ENCODE peak calls at places on chromosomes 16 and 17, in nine cellular contexts. P is RWPE1; K is heart left ventricle; L is stomach; S is CD4-positive, alpha-beta T cell; B is left ventricle myocardium inferior; Z is adrenal gland; O is prostate gland; U is uterus. X is an unnamed sample.

GRCh38 chr17:7240375-7240774 is 1.1 kb upstream of the PHF23 start:
- DNase-seq in P (no peak), K (no peak), L (no peak), S (no peak), B (no peak), Z (no peak), O (no peak), U (no peak), X (no peak)

GRCh38 chr17:81551458-81552243 is 502 bp downstream of the FAAP100 start:
- DNase-seq in P (peak; percentile 24), K (no peak), L (no peak), S (no peak), B (no peak), Z (no peak), O (no peak), U (no peak), X (no peak)

GRCh38 chr17:41835214-41835799 is 725 bp downstream of the NT5C3B start:
- DNase-seq in P (peak; percentile 18), K (no peak), L (no peak), S (no peak), B (no peak), Z (no peak), O (no peak), U (no peak), X (no peak)

GRCh38 chr17:80874866-80875445 is 116.7 kb upstream of the CHMP6 start:
- DNase-seq in P (no peak), K (no peak), L (no peak), S (no peak), B (peak; percentile 12), Z (no peak), O (no peak), U (no peak), X (no peak)

GRCh38 chr16:424623-425081 is 797 bp upstream of the RAB11FIP3 start:
- DNase-seq in P (no peak), K (peak; percentile 56), L (peak; percentile 40), S (no peak), B (peak; percentile 55), Z (peak; percentile 55), O (peak; percentile 27), U (peak; percentile 44), X (no peak)

GRCh38 chr16:3597676-3598075 is 13.7 kb downstream of the SLX4 start:
- DNase-seq in P (no peak), K (no peak), L (no peak), S (no peak), B (no peak), Z (no peak), O (no peak), U (no peak), X (no peak)

GRCh38 chr17:38749222-38750043 is 1.3 kb upstream of the PCGF2 start:
- DNase-seq in P (no peak), K (peak; percentile 95), L (peak; percentile 81), S (no peak), B (peak; percentile 92), Z (peak; percentile 82), O (peak; percentile 86), U (peak; percentile 91), X (peak; percentile 47)

GRCh38 chr17:79212150-79213087 is 137.8 kb downstream of the ENGASE start:
- DNase-seq in P (no peak), K (no peak), L (no peak), S (no peak), B (no peak), Z (no peak), O (no peak), U (no peak), X (no peak)

GRCh38 chr16:86909359-86910145 is 331.2 kb downstream of the FOXL1 start:
- DNase-seq in P (no peak), K (no peak), L (no peak), S (no peak), B (no peak), Z (no peak), O (no peak), U (no peak), X (no peak)

DNA sequence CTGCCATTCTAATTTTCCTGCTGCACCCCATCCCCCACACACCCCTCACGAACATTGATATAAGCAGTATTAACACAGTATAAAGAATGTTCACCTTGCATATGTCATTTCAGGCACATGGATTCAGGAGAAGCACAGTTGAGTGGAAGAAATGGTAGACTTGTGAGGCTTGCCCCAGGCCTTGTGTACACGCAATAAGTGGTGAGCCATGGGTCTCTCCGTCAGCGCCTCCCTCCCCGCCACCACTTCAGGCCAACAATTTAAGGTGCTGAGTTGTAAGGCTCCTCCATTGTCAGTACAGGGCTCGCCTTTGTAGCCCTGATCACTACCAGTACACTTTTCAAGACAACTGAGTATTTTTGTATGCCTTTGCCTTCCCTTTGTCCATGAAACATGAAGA is 12.2 kb upstream of the CLEC18C start:
- DNase-seq in P (no peak), K (no peak), L (no peak), S (no peak), B (no peak), Z (no peak), O (no peak), U (no peak), X (no peak)
- H3K27ac ChIP-seq in P (no peak overlapping the region), K (no peak overlapping the region), L (no peak overlapping the region), S (no peak overlapping the region), B (no peak overlapping the region), Z (no peak overlapping the region), O (no peak overlapping the region), U (no peak overlapping the region), X (no peak overlapping the region)

DNA sequence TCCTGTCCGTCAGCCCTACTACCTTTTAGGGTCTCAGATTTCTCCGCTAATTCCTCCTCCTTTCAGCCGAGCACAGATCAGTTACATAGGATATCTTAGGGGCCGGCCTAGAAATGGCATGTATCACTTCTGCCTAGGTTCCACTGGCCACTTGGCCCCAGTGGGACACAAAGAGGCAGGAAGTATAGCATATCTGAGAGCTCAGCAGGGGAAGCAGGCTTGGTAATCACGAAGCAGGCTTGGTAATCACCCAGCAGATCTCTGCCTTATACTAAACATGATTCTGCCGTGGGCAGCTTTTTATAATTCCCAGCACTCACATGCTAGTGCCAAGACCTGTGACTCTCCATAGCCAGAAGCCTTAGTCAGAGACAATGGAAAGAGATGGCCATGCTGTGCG is 59.7 kb upstream of the CACNG5 start:
- DNase-seq in P (no peak), K (no peak), L (no peak), S (no peak), B (no peak), Z (no peak), O (no peak), U (no peak), X (no peak)
- H3K27ac ChIP-seq in P (no peak overlapping the region), K (no peak overlapping the region), L (no peak overlapping the region), S (no peak overlapping the region), B (no peak overlapping the region), Z (no peak overlapping the region), O (no peak overlapping the region), U (no peak overlapping the region), X (no peak overlapping the region)

GRCh38 chr16:61681124-61681523 is 355.1 kb downstream of the CDH8 start:
- DNase-seq in P (no peak), K (no peak), L (no peak), S (no peak), B (no peak), Z (no peak), O (no peak), U (no peak), X (no peak)

GRCh38 chr16:61678182-61678581 is 358.1 kb downstream of the CDH8 start:
- DNase-seq in P (no peak), K (no peak), L (no peak), S (no peak), B (no peak), Z (no peak), O (no peak), U (no peak), X (no peak)

GRCh38 chr16:61677776-61678175 is 358.5 kb downstream of the CDH8 start:
- DNase-seq in P (no peak), K (no peak), L (no peak), S (no peak), B (no peak), Z (no peak), O (no peak), U (no peak), X (no peak)

GRCh38 chr16:61684566-61684965 is 351.7 kb downstream of the CDH8 start:
- DNase-seq in P (no peak), K (no peak), L (no peak), S (no peak), B (no peak), Z (no peak), O (no peak), U (no peak), X (no peak)

GRCh38 chr16:61681673-61682072 is 354.6 kb downstream of the CDH8 start:
- DNase-seq in P (no peak), K (no peak), L (no peak), S (no peak), B (no peak), Z (no peak), O (no peak), U (no peak), X (no peak)
- H3K27ac ChIP-seq in P (no peak overlapping the region), K (no peak overlapping the region), L (no peak overlapping the region), S (no peak overlapping the region), B (no peak overlapping the region), Z (no peak overlapping the region), O (no peak overlapping the region), U (no peak overlapping the region), X (no peak overlapping the region)

GRCh38 chr17:66779186-66779585 is 55.7 kb upstream of the CACNG5 start:
- DNase-seq in P (no peak), K (no peak), L (no peak), S (no peak), B (no peak), Z (no peak), O (no peak), U (no peak), X (no peak)
- H3K27ac ChIP-seq in P (no peak overlapping the region), K (no peak overlapping the region), L (no peak overlapping the region), S (no peak overlapping the region), B (no peak overlapping the region), Z (no peak overlapping the region), O (no peak overlapping the region), U (no peak overlapping the region), X (no peak overlapping the region)

DNA sequence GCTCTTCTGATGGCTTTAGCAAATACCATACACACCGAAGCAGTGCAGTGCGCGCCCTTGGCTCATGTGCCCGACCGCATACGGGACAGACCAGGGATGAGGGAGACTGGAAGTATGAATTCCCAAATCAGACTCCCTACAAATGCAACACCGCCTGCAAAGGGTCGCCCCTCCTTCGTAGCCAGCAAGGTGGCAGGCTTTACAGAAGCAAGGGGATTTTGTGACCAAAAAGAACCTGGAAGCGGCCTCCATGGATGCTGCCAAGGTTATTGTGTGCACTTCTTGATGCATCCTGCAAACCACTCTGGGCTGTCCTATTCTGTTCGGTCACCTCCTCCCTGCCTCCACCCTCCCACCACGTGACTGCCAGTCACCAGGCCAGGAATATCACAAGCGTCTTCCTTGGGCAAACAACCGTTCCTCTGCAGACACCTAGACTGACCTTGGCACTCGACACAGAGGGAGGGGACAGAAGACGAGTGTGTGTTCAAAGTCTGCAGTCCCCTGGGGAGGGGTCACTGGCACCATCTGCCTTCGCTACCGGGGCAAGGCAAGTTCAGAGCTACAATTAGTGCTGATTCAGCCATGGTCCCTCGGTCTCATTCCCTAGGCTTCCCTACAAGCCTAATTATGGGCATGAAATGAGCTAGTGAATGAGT is 460.3 kb downstream of the SLC39A11 start:
- DNase-seq in P (no peak), K (no peak), L (peak; percentile 35), S (no peak), B (no peak), Z (no peak), O (no peak), U (no peak), X (no peak)
- H3K27ac ChIP-seq in P (no peak overlapping the region), K (no peak overlapping the region), L (no peak overlapping the region), S (no peak overlapping the region), B (no peak overlapping the region), Z (no peak overlapping the region), O (no peak overlapping the region), U (no peak overlapping the region), X (no peak overlapping the region)